ENCODE peak calls at places on chromosome 13, in seven cellular contexts. C, Y, N, J, T, M and G are unnamed samples.

GRCh38 chr13:33411312-33411711 is 125.8 kb upstream of the STARD13 start:
- DNase-seq in C (no peak), Y (no peak), M (no peak), J (no peak), T (no peak), N (no peak), G (no peak)

GRCh38 chr13:30905932-30906383 is at the start of gene MEDAG:
- DNase-seq in N (peak), Y (no peak), C (peak), J (no peak), M (no peak), T (no peak), G (no peak)

GRCh38 chr13:43787518-43787891 is 733 bp upstream of the ENOX1 start:
- DNase-seq in M (no peak), N (no peak), Y (no peak), T (no peak), J (no peak), C (no peak), G (no peak)

GRCh38 chr13:31797154-31797775 is 57.9 kb downstream of the RXFP2 start:
- DNase-seq in J (peak), C (peak), M (no peak), T (no peak), N (no peak), Y (no peak), G (no peak)

GRCh38 chr13:103009061-103009840 is 57.0 kb downstream of the SLC10A2 start:
- DNase-seq in Y (no peak), M (no peak), T (no peak), N (no peak), J (no peak), C (no peak), G (no peak)

GRCh38 chr13:44013666-44014291 is 134.1 kb downstream of the LACC1 start:
- DNase-seq in M (no peak), C (peak), T (no peak), J (peak), Y (no peak), N (no peak), G (no peak)

GRCh38 chr13:27425151-27425917 is 915 bp downstream of the GTF3A start:
- DNase-seq in C (no peak), M (no peak), Y (no peak), T (peak), J (no peak), N (no peak), G (no peak)

GRCh38 chr13:42109957-42110356 is 61.5 kb downstream of the DGKH start:
- DNase-seq in N (no peak), T (no peak), Y (no peak), M (no peak), J (no peak), C (no peak), G (no peak)

GRCh38 chr13:80571346-80572307 is 230.7 kb upstream of the SPRY2 start:
- DNase-seq in M (no peak), J (no peak), N (no peak), Y (no peak), C (no peak), T (no peak), G (no peak)

GRCh38 chr13:74889321-74889720 is 592.6 kb downstream of the TBC1D4 start:
- DNase-seq in C (no peak), N (no peak), T (no peak), M (no peak), Y (no peak), J (no peak), G (no peak)

GRCh38 chr13:97134364-97135095 is 87.6 kb upstream of the MBNL2 start:
- DNase-seq in N (no peak), C (no peak), J (no peak), M (no peak), Y (no peak), T (no peak), G (no peak)

GRCh38 chr13:87089391-87089790 is 581.8 kb upstream of the SLITRK5 start:
- DNase-seq in M (no peak), T (no peak), Y (no peak), N (no peak), C (peak), J (peak), G (no peak)

GRCh38 chr13:21343659-21344058 is 115.4 kb downstream of the ZDHHC20 start:
- DNase-seq in T (no peak), C (no peak), Y (no peak), M (no peak), J (no peak), N (no peak), G (no peak)

GRCh38 chr13:60788156-60788829 is 391.3 kb downstream of the TDRD3 start:
- DNase-seq in N (no peak), J (no peak), C (no peak), M (no peak), Y (no peak), T (no peak), G (no peak)

GRCh38 chr13:90696254-90696653 is 651.2 kb upstream of the MIR17HG start:
- DNase-seq in N (no peak), M (no peak), Y (no peak), C (peak), T (no peak), J (peak), G (peak)

GRCh38 chr13:72383646-72384045 is 343.8 kb downstream of the MZT1 start:
- DNase-seq in C (no peak), J (no peak), Y (no peak), N (no peak), T (no peak), M (no peak), G (no peak)

GRCh38 chr13:74325106-74325505 is 190.9 kb upstream of the KLF12 start:
- DNase-seq in J (no peak), M (peak), Y (no peak), T (no peak), C (peak), N (no peak), G (no peak)

GRCh38 chr13:37492741-37493514 is 105.6 kb downstream of the POSTN start:
- DNase-seq in T (no peak), J (no peak), C (peak), M (no peak), N (no peak), Y (no peak), G (peak)

GRCh38 chr13:109971006-109971744 is 184.8 kb upstream of the IRS2 start:
- DNase-seq in N (no peak), M (no peak), C (peak), Y (no peak), T (no peak), J (no peak), G (peak)

GRCh38 chr13:42484396-42484795 is 89.6 kb upstream of the TNFSF11 start:
- DNase-seq in T (no peak), J (no peak), M (no peak), N (no peak), Y (no peak), C (no peak), G (no peak)

GRCh38 chr13:44380404-44381165 is 7.0 kb downstream of the SERP2 start:
- DNase-seq in N (no peak), T (no peak), Y (no peak), J (no peak), C (peak), M (no peak), G (peak)

GRCh38 chr13:29958476-29958875 is 108.1 kb upstream of the UBL3 start:
- DNase-seq in J (no peak), Y (no peak), M (no peak), C (no peak), T (no peak), N (peak), G (no peak)

GRCh38 chr13:20337894-20338551 is 105.9 kb upstream of the GJB6 start:
- DNase-seq in Y (no peak), N (no peak), C (no peak), T (no peak), M (no peak), J (no peak), G (no peak)

GRCh38 chr13:108322206-108322824 is 52.8 kb downstream of the TNFSF13B start:
- DNase-seq in C (peak), M (no peak), T (no peak), J (peak), N (no peak), Y (no peak), G (peak)

GRCh38 chr13:79003989-79004550 is 345.1 kb upstream of the OBI1 start:
- DNase-seq in M (no peak), Y (no peak), T (no peak), C (no peak), N (no peak), J (no peak), G (no peak)

GRCh38 chr13:20415288-20415644 is 110.4 kb downstream of the CRYL1 start:
- DNase-seq in J (no peak), T (no peak), M (no peak), Y (no peak), C (no peak), N (no peak), G (no peak)

GRCh38 chr13:55087085-55087484 is 2053.6 kb upstream of the PRR20A start:
- DNase-seq in N (no peak), Y (no peak), M (no peak), T (no peak), C (no peak), J (no peak), G (no peak)

GRCh38 chr13:110018009-110018408 is 231.6 kb upstream of the IRS2 start:
- DNase-seq in M (no peak), J (peak), T (no peak), C (no peak), N (no peak), Y (no peak), G (no peak)